ENCODE peak calls at places on chromosomes 4 and X, in six cellular contexts. F is H9, I is 8988T, B is adrenal gland, S is mesenteric fat pad, A is HuH-7.5. Q is an unnamed sample.

GRCh38 chrX:1500701-1501624 is 36.0 kb downstream of the P2RY8 start:
- DNase-seq in A (no peak), I (no peak), S (peak; percentile 76), B (no peak), F (no peak), Q (no peak)

GRCh38 chr4:29326816-29327215 is 1393.4 kb upstream of the PCDH7 start:
- DNase-seq in S (no peak), A (no peak), F (no peak), B (no peak), I (no peak), Q (no peak)

GRCh38 chr4:132642196-132642817 is 506.8 kb upstream of the PCDH10 start:
- DNase-seq in I (no peak), S (no peak), A (peak; percentile 7), F (peak; percentile 55), B (peak; percentile 28), Q (no peak)

GRCh38 chr4:165489786-165490185 is 111.0 kb downstream of the CPE start:
- DNase-seq in A (no peak), B (no peak), S (no peak), F (no peak), I (no peak), Q (no peak)

GRCh38 chr4:128847074-128847724 is 37.7 kb downstream of the JADE1 start:
- DNase-seq in F (no peak), A (no peak), B (peak; percentile 71), S (no peak), I (no peak), Q (no peak)

GRCh38 chr4:87268401-87268800 is 48.0 kb upstream of the KLHL8 start:
- DNase-seq in S (no peak), F (no peak), I (no peak), B (no peak), A (no peak), Q (no peak)

GRCh38 chr4:7506572-7506971 is 71.8 kb upstream of the PSAPL1 start:
- DNase-seq in I (no peak), F (no peak), B (no peak), A (no peak), S (no peak), Q (no peak)

GRCh38 chr4:26953770-26954423 is 93.3 kb downstream of the STIM2 start:
- DNase-seq in I (no peak), A (no peak), B (no peak), S (no peak), F (no peak), Q (no peak)

GRCh38 chr4:77773101-77773500 is 46.1 kb downstream of the CNOT6L start:
- DNase-seq in I (no peak), F (no peak), B (no peak), S (no peak), A (no peak), Q (no peak)

GRCh38 chr4:40238700-40239548 is 42.1 kb downstream of the RHOH start:
- DNase-seq in F (no peak), B (peak; percentile 5), A (no peak), S (no peak), I (no peak), Q (no peak)

GRCh38 chr4:3284734-3285557 is 7.9 kb upstream of the RGS12 start:
- DNase-seq in F (no peak), B (no peak), A (no peak), S (peak; percentile 73), I (no peak), Q (peak; percentile 83)

GRCh38 chrX:108270280-108270679 is 167.9 kb downstream of the COL4A6 start:
- DNase-seq in F (no peak), S (no peak), A (no peak), B (no peak), I (no peak), Q (no peak)

GRCh38 chr4:1598206-1598605 is 85.9 kb downstream of the FAM53A start:
- DNase-seq in I (no peak), S (no peak), A (no peak), F (no peak), B (no peak), Q (no peak)

GRCh38 chr4:70721747-70722146 is at the start of gene RUFY3:
- DNase-seq in B (peak; percentile 68), F (no peak), I (peak; percentile 21), A (no peak), S (no peak), Q (no peak)

GRCh38 chr4:14646831-14647230 is 355.4 kb upstream of the CPEB2 start:
- DNase-seq in F (no peak), S (no peak), I (no peak), B (no peak), A (no peak), Q (no peak)

GRCh38 chr4:91330555-91331137 is 973.1 kb upstream of the GRID2 start:
- DNase-seq in B (no peak), S (no peak), A (no peak), I (no peak), F (no peak), Q (no peak)

GRCh38 chr4:81827568-81828202 is 356.0 kb upstream of the RASGEF1B start:
- DNase-seq in S (no peak), A (no peak), B (no peak), F (no peak), I (no peak), Q (no peak)

GRCh38 chr4:26568446-26568994 is 15.4 kb upstream of the TBC1D19 start:
- DNase-seq in I (no peak), F (no peak), B (no peak), S (no peak), A (no peak), Q (no peak)

GRCh38 chr4:102089850-102090621 is 255.2 kb downstream of the SLC39A8 start:
- DNase-seq in A (no peak), S (no peak), B (no peak), F (no peak), I (no peak), Q (no peak)

GRCh38 chrX:151240237-151240636 is 63.9 kb downstream of the GPR50 start:
- DNase-seq in I (no peak), B (no peak), A (no peak), F (no peak), S (no peak), Q (no peak)

GRCh38 chrX:133053854-133054565 is 42.9 kb downstream of the USP26 start:
- DNase-seq in A (no peak), B (no peak), S (no peak), F (no peak), I (no peak), Q (no peak)

GRCh38 chrX:16517206-16517605 is 132.8 kb upstream of the S100G start:
- DNase-seq in B (peak; percentile 21), S (no peak), A (no peak), F (no peak), I (no peak), Q (no peak)

GRCh38 chrX:118974908-118975671 is 672 bp downstream of the LONRF3 start:
- DNase-seq in A (peak; percentile 32), S (no peak), I (peak; percentile 37), B (peak; percentile 53), F (peak; percentile 41), Q (no peak)

GRCh38 chr4:140109626-140110213 is 44.3 kb downstream of the MAML3 start:
- DNase-seq in S (no peak), A (no peak), F (no peak), I (no peak), B (no peak), Q (no peak)

GRCh38 chr4:86544313-86544966 is 49.7 kb upstream of the PTPN13 start:
- DNase-seq in A (no peak), F (no peak), S (no peak), I (no peak), B (no peak), Q (no peak)

GRCh38 chrX:141989802-141990201 is 86.1 kb downstream of the MAGEC1 start:
- DNase-seq in F (no peak), B (peak; percentile 1), I (no peak), S (no peak), A (no peak), Q (no peak)

GRCh38 chr4:66355328-66355727 is 685.0 kb upstream of the EPHA5 start:
- DNase-seq in B (no peak), A (no peak), S (no peak), F (no peak), I (no peak), Q (no peak)

GRCh38 chr4:31089815-31090214 is 369.6 kb downstream of the PCDH7 start:
- DNase-seq in A (no peak), S (no peak), B (no peak), F (no peak), I (no peak), Q (no peak)

Q was measured in vagina.